ENCODE peak calls at places on chromosomes 13 and 19, in seven cellular contexts. One of them, this sample, is unnamed.

GRCh38 chr19:8552810-8553209 is 24.4 kb downstream of the MYO1F start:
- DNase-seq in uterus: no peak
- DNase-seq in spleen: no peak
- DNase-seq in adrenal gland: no peak
- DNase-seq in esophagus squamous epithelium: no peak
- DNase-seq in tibial nerve: no peak
- DNase-seq in A549: peak
- DNase-seq in this sample: no peak

GRCh38 chr13:113791761-113792160 is 32.7 kb downstream of the TMEM255B start:
- DNase-seq in uterus: no peak
- DNase-seq in spleen: peak
- DNase-seq in adrenal gland: no peak
- DNase-seq in esophagus squamous epithelium: no peak
- DNase-seq in tibial nerve: no peak
- DNase-seq in A549: no peak
- DNase-seq in this sample: no peak

GRCh38 chr13:60286707-60287106 is 110.3 kb upstream of the TDRD3 start:
- DNase-seq in uterus: no peak
- DNase-seq in spleen: no peak
- DNase-seq in adrenal gland: no peak
- DNase-seq in esophagus squamous epithelium: no peak
- DNase-seq in tibial nerve: no peak
- DNase-seq in A549: no peak
- DNase-seq in this sample: no peak

GRCh38 chr19:39704181-39705044 is at the start of gene LGALS14:
- DNase-seq in uterus: no peak
- DNase-seq in spleen: no peak
- DNase-seq in adrenal gland: no peak
- DNase-seq in esophagus squamous epithelium: no peak
- DNase-seq in tibial nerve: no peak
- DNase-seq in A549: no peak
- DNase-seq in this sample: no peak

GRCh38 chr13:111558700-111559088 is 238.3 kb downstream of the TEX29 start:
- DNase-seq in uterus: no peak
- DNase-seq in spleen: peak
- DNase-seq in adrenal gland: no peak
- DNase-seq in esophagus squamous epithelium: no peak
- DNase-seq in tibial nerve: no peak
- DNase-seq in A549: no peak
- DNase-seq in this sample: no peak

GRCh38 chr13:63094717-63095116 is 1679.1 kb upstream of the PCDH20 start:
- DNase-seq in uterus: no peak
- DNase-seq in spleen: no peak
- DNase-seq in adrenal gland: no peak
- DNase-seq in esophagus squamous epithelium: no peak
- DNase-seq in tibial nerve: no peak
- DNase-seq in A549: no peak
- DNase-seq in this sample: no peak

GRCh38 chr13:20799726-20800416 is 26.1 kb upstream of the EEF1AKMT1 start:
- DNase-seq in uterus: no peak
- DNase-seq in spleen: no peak
- DNase-seq in adrenal gland: no peak
- DNase-seq in esophagus squamous epithelium: no peak
- DNase-seq in tibial nerve: no peak
- DNase-seq in A549: no peak
- DNase-seq in this sample: no peak

GRCh38 chr19:524062-524674 is 7.4 kb upstream of the CDC34 start:
- DNase-seq in uterus: no peak
- DNase-seq in spleen: no peak
- DNase-seq in adrenal gland: no peak
- DNase-seq in esophagus squamous epithelium: no peak
- DNase-seq in tibial nerve: no peak
- DNase-seq in A549: no peak
- DNase-seq in this sample: no peak

GRCh38 chr13:103133551-103133950 is 67.3 kb upstream of the SLC10A2 start:
- DNase-seq in uterus: no peak
- DNase-seq in spleen: no peak
- DNase-seq in adrenal gland: no peak
- DNase-seq in esophagus squamous epithelium: no peak
- DNase-seq in tibial nerve: no peak
- DNase-seq in A549: no peak
- DNase-seq in this sample: no peak

GRCh38 chr19:44752816-44753618 is 4.5 kb downstream of the BCL3 start:
- DNase-seq in uterus: peak
- DNase-seq in spleen: peak
- DNase-seq in adrenal gland: peak
- DNase-seq in esophagus squamous epithelium: peak
- DNase-seq in tibial nerve: peak
- DNase-seq in A549: peak
- DNase-seq in this sample: no peak

GRCh38 chr19:44755219-44755618 is 6.7 kb downstream of the BCL3 start:
- DNase-seq in uterus: no peak
- DNase-seq in spleen: no peak
- DNase-seq in adrenal gland: peak
- DNase-seq in esophagus squamous epithelium: no peak
- DNase-seq in tibial nerve: no peak
- DNase-seq in A549: no peak
- DNase-seq in this sample: no peak

GRCh38 chr19:44754743-44755066 is 6.2 kb downstream of the BCL3 start:
- DNase-seq in uterus: no peak
- DNase-seq in spleen: no peak
- DNase-seq in adrenal gland: no peak
- DNase-seq in esophagus squamous epithelium: no peak
- DNase-seq in tibial nerve: no peak
- DNase-seq in A549: no peak
- DNase-seq in this sample: no peak

GRCh38 chr19:44753619-44753931 is 5.1 kb downstream of the BCL3 start:
- DNase-seq in uterus: no peak
- DNase-seq in spleen: no peak
- DNase-seq in adrenal gland: no peak
- DNase-seq in esophagus squamous epithelium: no peak
- DNase-seq in tibial nerve: no peak
- DNase-seq in A549: no peak
- DNase-seq in this sample: no peak

GRCh38 chr19:44753932-44754742 is 5.6 kb downstream of the BCL3 start:
- DNase-seq in uterus: peak
- DNase-seq in spleen: peak
- DNase-seq in adrenal gland: peak
- DNase-seq in esophagus squamous epithelium: peak
- DNase-seq in tibial nerve: peak
- DNase-seq in A549: peak
- DNase-seq in this sample: no peak
- TF ChIP-seq POLR2A in uterus: peak
- TF ChIP-seq POLR2A in spleen: peak
- TF ChIP-seq POLR2A in adrenal gland: peak
- TF ChIP-seq POLR2A in esophagus squamous epithelium: no peak
- TF ChIP-seq POLR2A in tibial nerve: peak
- TF ChIP-seq POLR2A in A549: no peak
- TF ChIP-seq POLR2A in this sample: no peak

GRCh38 chr13:27442797-27443196 is 7.6 kb downstream of the MTIF3 start:
- DNase-seq in uterus: no peak
- DNase-seq in spleen: no peak
- DNase-seq in adrenal gland: no peak
- DNase-seq in esophagus squamous epithelium: no peak
- DNase-seq in tibial nerve: no peak
- DNase-seq in A549: no peak
- DNase-seq in this sample: no peak
- H3K4me3 ChIP-seq in uterus: no peak
- H3K4me3 ChIP-seq in spleen: no peak
- H3K4me3 ChIP-seq in adrenal gland: no peak
- H3K4me3 ChIP-seq in esophagus squamous epithelium: no peak
- H3K4me3 ChIP-seq in tibial nerve: no peak
- H3K4me3 ChIP-seq in A549: no peak
- H3K4me3 ChIP-seq in this sample: no peak

GRCh38 chr19:19385131-19385899 is 20.2 kb upstream of the GATAD2A start:
- DNase-seq in uterus: peak
- DNase-seq in spleen: peak
- DNase-seq in adrenal gland: peak
- DNase-seq in esophagus squamous epithelium: peak
- DNase-seq in tibial nerve: peak
- DNase-seq in A549: peak
- DNase-seq in this sample: peak
- TF ChIP-seq POLR2A in uterus: peak
- TF ChIP-seq POLR2A in spleen: no peak
- TF ChIP-seq POLR2A in adrenal gland: peak
- TF ChIP-seq POLR2A in esophagus squamous epithelium: peak
- TF ChIP-seq POLR2A in tibial nerve: peak
- TF ChIP-seq POLR2A in A549: peak
- TF ChIP-seq POLR2A in this sample: no peak

DNA sequence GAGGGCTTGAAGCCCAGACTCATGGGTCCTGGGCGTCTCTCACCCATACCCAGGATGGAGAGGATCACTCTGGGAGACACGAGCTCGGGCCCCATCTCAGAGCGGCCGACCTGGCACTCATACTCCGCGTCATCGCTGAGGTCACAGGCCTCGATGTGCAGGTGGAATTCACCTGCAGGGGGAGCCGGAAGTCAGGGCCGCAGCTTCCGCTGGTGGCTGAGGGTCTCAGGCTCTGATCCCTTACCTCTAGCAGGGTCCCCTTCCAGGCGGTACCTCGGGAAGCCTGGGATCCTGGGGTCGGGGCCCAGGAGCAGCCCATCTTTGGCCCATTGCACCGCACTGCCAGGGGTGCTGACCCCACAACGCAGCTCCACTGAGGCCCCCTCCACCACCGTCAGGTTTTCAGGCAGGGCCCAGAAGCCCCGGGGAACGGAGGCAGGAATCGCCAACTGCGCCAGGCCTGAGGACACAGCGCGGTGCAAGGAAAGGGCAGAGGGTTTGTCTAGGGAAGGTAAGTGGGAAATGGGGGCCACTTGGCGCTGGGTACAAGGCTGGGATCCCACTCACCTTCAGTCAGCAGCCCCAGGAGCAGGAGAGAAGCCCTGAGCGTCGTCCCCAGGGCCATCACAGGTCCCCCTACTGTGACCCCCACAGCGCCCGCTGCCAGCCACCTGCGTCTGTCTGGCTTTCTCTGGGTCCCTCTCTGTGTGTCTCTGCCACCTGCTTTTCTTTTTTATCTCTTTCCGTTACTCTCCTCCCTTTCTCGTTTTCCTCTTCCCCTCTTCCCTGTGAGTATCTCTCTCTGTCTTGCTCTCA is 883 bp downstream of the NPHS1 start:
- DNase-seq in uterus: no peak
- DNase-seq in spleen: no peak
- DNase-seq in adrenal gland: no peak
- DNase-seq in esophagus squamous epithelium: no peak
- DNase-seq in tibial nerve: no peak
- DNase-seq in A549: no peak
- DNase-seq in this sample: no peak
- H3K4me3 ChIP-seq in uterus: no peak
- H3K4me3 ChIP-seq in spleen: no peak
- H3K4me3 ChIP-seq in adrenal gland: no peak
- H3K4me3 ChIP-seq in esophagus squamous epithelium: no peak
- H3K4me3 ChIP-seq in tibial nerve: no peak
- H3K4me3 ChIP-seq in A549: no peak
- H3K4me3 ChIP-seq in this sample: no peak

GRCh38 chr19:15196683-15197005 is 4.2 kb downstream of the NOTCH3 start:
- DNase-seq in uterus: no peak
- DNase-seq in spleen: no peak
- DNase-seq in adrenal gland: no peak
- DNase-seq in esophagus squamous epithelium: no peak
- DNase-seq in tibial nerve: no peak
- DNase-seq in A549: no peak
- DNase-seq in this sample: no peak
- TF ChIP-seq POLR2A in uterus: no peak
- TF ChIP-seq POLR2A in spleen: no peak
- TF ChIP-seq POLR2A in adrenal gland: no peak
- TF ChIP-seq POLR2A in esophagus squamous epithelium: no peak
- TF ChIP-seq POLR2A in tibial nerve: no peak
- TF ChIP-seq POLR2A in A549: no peak
- TF ChIP-seq POLR2A in this sample: no peak

DNA sequence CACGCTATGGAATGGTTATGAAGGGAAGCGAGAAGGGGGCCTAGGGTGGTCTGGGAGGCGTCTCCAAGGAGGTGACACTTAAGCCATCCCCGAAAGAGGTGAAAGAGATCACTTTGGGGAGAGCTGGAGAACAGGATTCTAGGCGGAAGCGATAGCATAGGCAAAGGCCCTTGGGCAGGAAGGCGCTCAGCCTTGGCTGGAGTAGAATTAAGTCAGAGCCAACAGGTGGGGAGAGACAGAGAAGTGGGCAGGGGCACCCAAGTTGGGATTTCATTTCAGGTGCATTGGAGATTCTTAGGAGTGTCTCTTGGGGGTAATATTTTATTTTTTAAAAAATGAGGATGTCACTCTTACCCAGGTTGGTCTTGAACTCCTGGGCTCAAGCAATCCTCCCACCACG is 9.6 kb downstream of the SNRPD2 start:
- DNase-seq in uterus: no peak
- DNase-seq in spleen: no peak
- DNase-seq in adrenal gland: no peak
- DNase-seq in esophagus squamous epithelium: no peak
- DNase-seq in tibial nerve: no peak
- DNase-seq in A549: no peak
- DNase-seq in this sample: no peak
- H3K4me3 ChIP-seq in uterus: no peak
- H3K4me3 ChIP-seq in spleen: no peak
- H3K4me3 ChIP-seq in adrenal gland: no peak
- H3K4me3 ChIP-seq in esophagus squamous epithelium: peak
- H3K4me3 ChIP-seq in tibial nerve: no peak
- H3K4me3 ChIP-seq in A549: peak
- H3K4me3 ChIP-seq in this sample: no peak

GRCh38 chr13:48042889-48043288 is 5.4 kb downstream of the NUDT15 start:
- DNase-seq in uterus: no peak
- DNase-seq in spleen: no peak
- DNase-seq in adrenal gland: no peak
- DNase-seq in esophagus squamous epithelium: no peak
- DNase-seq in tibial nerve: no peak
- DNase-seq in A549: no peak
- DNase-seq in this sample: no peak
- TF ChIP-seq POLR2A in uterus: no peak
- TF ChIP-seq POLR2A in spleen: no peak
- TF ChIP-seq POLR2A in adrenal gland: no peak
- TF ChIP-seq POLR2A in esophagus squamous epithelium: no peak
- TF ChIP-seq POLR2A in tibial nerve: no peak
- TF ChIP-seq POLR2A in A549: no peak
- TF ChIP-seq POLR2A in this sample: no peak

This sample was measured in vagina.